ENCODE peak calls at places on chromosomes 7 and 10, in four cellular contexts. One of them, this sample, is unnamed.

GRCh38 chr10:7275761-7276440 is 134.9 kb downstream of the SFMBT2 start:
- DNase-seq in CD4-positive, alpha-beta T cell: no peak
- DNase-seq in gastrocnemius medialis: no peak
- DNase-seq in nephron progenitor cell: no peak
- DNase-seq in this sample: no peak

GRCh38 chr10:112363696-112364688 is 9.9 kb upstream of the ACSL5 start:
- DNase-seq in CD4-positive, alpha-beta T cell: no peak
- DNase-seq in gastrocnemius medialis: no peak
- DNase-seq in nephron progenitor cell: no peak
- DNase-seq in this sample: no peak

GRCh38 chr10:117217196-117217761 is 20.0 kb downstream of the KCNK18 start:
- DNase-seq in CD4-positive, alpha-beta T cell: no peak
- DNase-seq in gastrocnemius medialis: no peak
- DNase-seq in nephron progenitor cell: no peak
- DNase-seq in this sample: peak

GRCh38 chr10:17453377-17454091 is 861 bp downstream of the ST8SIA6 start:
- DNase-seq in CD4-positive, alpha-beta T cell: peak
- DNase-seq in gastrocnemius medialis: no peak
- DNase-seq in nephron progenitor cell: peak
- DNase-seq in this sample: peak

GRCh38 chr10:62027841-62028501 is 126.5 kb downstream of the ARID5B start:
- DNase-seq in CD4-positive, alpha-beta T cell: no peak
- DNase-seq in gastrocnemius medialis: no peak
- DNase-seq in nephron progenitor cell: no peak
- DNase-seq in this sample: no peak

GRCh38 chr7:41428330-41428729 is 274.6 kb downstream of the INHBA start:
- DNase-seq in CD4-positive, alpha-beta T cell: no peak
- DNase-seq in gastrocnemius medialis: no peak
- DNase-seq in nephron progenitor cell: no peak
- DNase-seq in this sample: no peak

GRCh38 chr7:27611043-27611442 is 51.6 kb downstream of the HIBADH start:
- DNase-seq in CD4-positive, alpha-beta T cell: no peak
- DNase-seq in gastrocnemius medialis: no peak
- DNase-seq in nephron progenitor cell: no peak
- DNase-seq in this sample: no peak

GRCh38 chr7:14403587-14403986 is 414.1 kb upstream of the ETV1 start:
- DNase-seq in CD4-positive, alpha-beta T cell: no peak
- DNase-seq in gastrocnemius medialis: no peak
- DNase-seq in nephron progenitor cell: no peak
- DNase-seq in this sample: no peak

GRCh38 chr10:62183442-62183841 is 85.2 kb downstream of the RTKN2 start:
- DNase-seq in CD4-positive, alpha-beta T cell: no peak
- DNase-seq in gastrocnemius medialis: no peak
- DNase-seq in nephron progenitor cell: no peak
- DNase-seq in this sample: peak

GRCh38 chr7:155066417-155066950 is 3.6 kb upstream of the HTR5A start:
- DNase-seq in CD4-positive, alpha-beta T cell: no peak
- DNase-seq in gastrocnemius medialis: no peak
- DNase-seq in nephron progenitor cell: no peak
- DNase-seq in this sample: no peak

GRCh38 chr10:99234067-99234738 is 1.4 kb downstream of the HPSE2 start:
- DNase-seq in CD4-positive, alpha-beta T cell: no peak
- DNase-seq in gastrocnemius medialis: peak
- DNase-seq in nephron progenitor cell: peak
- DNase-seq in this sample: peak

GRCh38 chr10:11515596-11516418 is 95.6 kb downstream of the USP6NL start:
- DNase-seq in CD4-positive, alpha-beta T cell: peak
- DNase-seq in gastrocnemius medialis: peak
- DNase-seq in nephron progenitor cell: no peak
- DNase-seq in this sample: peak

GRCh38 chr7:73613954-73614735 is 10.2 kb downstream of the MLXIPL start:
- DNase-seq in CD4-positive, alpha-beta T cell: no peak
- DNase-seq in gastrocnemius medialis: no peak
- DNase-seq in nephron progenitor cell: no peak
- DNase-seq in this sample: no peak

GRCh38 chr7:5620459-5620881 is 161.0 kb downstream of the RNF216 start:
- DNase-seq in CD4-positive, alpha-beta T cell: no peak
- DNase-seq in gastrocnemius medialis: no peak
- DNase-seq in nephron progenitor cell: no peak
- DNase-seq in this sample: no peak

GRCh38 chr7:138204285-138204988 is 128.2 kb downstream of the AKR1D1 start:
- DNase-seq in CD4-positive, alpha-beta T cell: no peak
- DNase-seq in gastrocnemius medialis: no peak
- DNase-seq in nephron progenitor cell: no peak
- DNase-seq in this sample: no peak

GRCh38 chr10:104076743-104077160 is 8.9 kb downstream of the COL17A1 start:
- DNase-seq in CD4-positive, alpha-beta T cell: no peak
- DNase-seq in gastrocnemius medialis: no peak
- DNase-seq in nephron progenitor cell: no peak
- DNase-seq in this sample: no peak

DNA sequence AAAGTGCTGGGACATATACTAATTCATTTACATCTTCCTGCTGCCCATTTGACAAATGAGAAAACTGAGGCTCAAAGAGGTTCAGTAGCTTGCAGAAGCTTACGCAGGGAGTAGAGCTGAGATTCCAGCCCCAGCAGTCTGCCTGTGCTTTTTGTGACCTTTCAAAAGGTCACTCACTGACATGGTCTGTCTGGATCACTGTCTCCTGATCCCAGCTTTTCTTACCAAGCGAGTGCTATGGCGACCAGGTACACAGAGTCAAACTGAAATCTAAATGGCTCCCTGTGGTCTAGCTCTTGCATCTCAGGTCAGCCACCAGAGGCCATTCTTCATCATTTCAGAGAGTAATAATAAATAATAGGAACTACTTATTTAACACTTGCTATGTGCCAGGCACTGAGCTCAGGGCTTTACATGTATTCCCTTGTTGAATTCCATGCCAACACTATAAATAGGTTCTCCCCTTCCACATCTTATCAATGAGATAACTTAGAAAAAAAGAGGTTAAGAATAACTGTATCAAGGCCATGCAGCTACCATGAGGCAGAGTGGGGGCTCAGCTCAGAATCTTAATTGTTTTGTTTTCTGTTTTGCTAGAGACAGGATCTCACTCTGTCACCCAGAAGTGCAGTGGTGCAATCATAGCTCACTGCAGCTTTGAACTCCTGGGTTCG is 381.0 kb downstream of the CALN1 start:
- DNase-seq in CD4-positive, alpha-beta T cell: no peak
- DNase-seq in gastrocnemius medialis: no peak
- DNase-seq in nephron progenitor cell: no peak
- DNase-seq in this sample: no peak
- TF ChIP-seq CTCF in CD4-positive, alpha-beta T cell: no peak
- TF ChIP-seq CTCF in gastrocnemius medialis: no peak
- TF ChIP-seq CTCF in nephron progenitor cell: no peak
- TF ChIP-seq CTCF in this sample: no peak

GRCh38 chr7:158272509-158273137 is 315.0 kb downstream of the PTPRN2 start:
- DNase-seq in CD4-positive, alpha-beta T cell: no peak
- DNase-seq in gastrocnemius medialis: no peak
- DNase-seq in nephron progenitor cell: no peak
- DNase-seq in this sample: no peak
- TF ChIP-seq CTCF in CD4-positive, alpha-beta T cell: no peak
- TF ChIP-seq CTCF in gastrocnemius medialis: no peak
- TF ChIP-seq CTCF in nephron progenitor cell: no peak
- TF ChIP-seq CTCF in this sample: no peak

DNA sequence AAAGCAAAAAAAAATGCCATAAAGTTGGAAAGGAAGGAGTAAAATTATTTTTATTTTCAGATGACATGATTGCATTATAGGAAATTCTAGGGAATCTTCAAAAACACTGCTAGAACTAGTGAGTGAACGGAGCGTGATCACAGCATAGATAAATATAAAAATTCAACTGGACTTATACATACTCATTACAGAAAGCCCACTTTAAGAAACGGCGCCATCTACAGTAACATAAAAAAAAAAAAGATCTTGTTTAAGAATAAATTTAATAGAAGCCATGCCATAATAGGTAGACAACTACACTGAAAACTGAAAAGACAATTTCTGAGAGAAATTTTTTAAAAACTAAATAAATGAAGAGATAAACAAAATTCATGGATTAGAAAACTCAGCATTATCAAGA is 623.1 kb upstream of the MGMT start:
- DNase-seq in CD4-positive, alpha-beta T cell: no peak
- DNase-seq in gastrocnemius medialis: no peak
- DNase-seq in nephron progenitor cell: no peak
- DNase-seq in this sample: no peak
- TF ChIP-seq CTCF in CD4-positive, alpha-beta T cell: no peak
- TF ChIP-seq CTCF in gastrocnemius medialis: no peak
- TF ChIP-seq CTCF in nephron progenitor cell: peak
- TF ChIP-seq CTCF in this sample: no peak

GRCh38 chr10:24115403-24115802 is 93.5 kb upstream of the KIAA1217 start:
- DNase-seq in CD4-positive, alpha-beta T cell: no peak
- DNase-seq in gastrocnemius medialis: peak
- DNase-seq in nephron progenitor cell: no peak
- DNase-seq in this sample: no peak

GRCh38 chr10:24119919-24120318 is 89.0 kb upstream of the KIAA1217 start:
- DNase-seq in CD4-positive, alpha-beta T cell: no peak
- DNase-seq in gastrocnemius medialis: no peak
- DNase-seq in nephron progenitor cell: no peak
- DNase-seq in this sample: no peak

GRCh38 chr10:24118246-24118645 is 90.7 kb upstream of the KIAA1217 start:
- DNase-seq in CD4-positive, alpha-beta T cell: no peak
- DNase-seq in gastrocnemius medialis: no peak
- DNase-seq in nephron progenitor cell: no peak
- DNase-seq in this sample: no peak

DNA sequence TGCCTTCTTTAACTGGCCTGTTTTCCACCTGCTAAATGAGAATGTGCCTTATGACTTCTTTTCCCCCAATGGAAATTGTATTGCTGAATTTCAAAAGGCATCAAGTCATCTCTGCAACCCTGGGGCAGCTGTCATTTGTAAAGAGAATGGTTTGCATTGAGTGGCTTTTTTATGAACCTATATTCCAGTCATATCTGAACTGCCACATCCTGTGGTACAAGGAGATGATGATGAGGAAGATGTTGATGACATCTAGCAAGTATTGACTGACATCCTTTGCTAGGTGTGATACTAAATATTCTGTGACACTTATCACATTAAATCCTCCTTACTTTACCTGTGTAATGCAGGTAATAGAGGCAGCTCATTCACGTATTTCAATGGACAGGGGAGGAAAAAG is 88.3 kb upstream of the KIAA1217 start:
- DNase-seq in CD4-positive, alpha-beta T cell: no peak
- DNase-seq in gastrocnemius medialis: no peak
- DNase-seq in nephron progenitor cell: no peak
- DNase-seq in this sample: no peak
- TF ChIP-seq CTCF in CD4-positive, alpha-beta T cell: no peak
- TF ChIP-seq CTCF in gastrocnemius medialis: no peak
- TF ChIP-seq CTCF in nephron progenitor cell: no peak
- TF ChIP-seq CTCF in this sample: no peak

This sample was measured in activated CD8-positive, alpha-beta T cell treated with anti-CD3 and anti-CD28 coated beads for 36 hours.